ENCODE peak calls at places on chromosome 10, in seven cellular contexts. Z, J, W, O, H, M and T are unnamed samples.
A peak's percentile ranks its signal among the peaks of the same experiment; 100 is the strongest.

GRCh38 chr10:86294346-86295265 is 72.0 kb downstream of the GRID1 start:
- DNase-seq in Z (no peak), J (no peak), W (no peak), O (no peak), H (no peak), M (no peak), T (no peak)

GRCh38 chr10:132995909-132996602 is 53.7 kb upstream of the CFAP46 start:
- DNase-seq in Z (no peak), J (no peak), W (no peak), O (no peak), H (no peak), M (no peak), T (no peak)

GRCh38 chr10:78374331-78375028 is 340.8 kb downstream of the RPS24 start:
- DNase-seq in Z (no peak), J (no peak), W (no peak), O (no peak), H (no peak), M (no peak), T (no peak)

GRCh38 chr10:44980309-44981171 is 1.9 kb upstream of the DEPP1 start:
- DNase-seq in Z (no peak), J (no peak), W (no peak), O (no peak), H (no peak), M (peak; percentile 57), T (no peak)

GRCh38 chr10:89476676-89477075 is 58.7 kb downstream of the SLC16A12 start:
- DNase-seq in Z (peak; percentile 68), J (no peak), W (no peak), O (no peak), H (peak; percentile 14), M (no peak), T (no peak)

GRCh38 chr10:70757856-70758255 is 27.3 kb downstream of the TBATA start:
- DNase-seq in Z (no peak), J (no peak), W (no peak), O (no peak), H (no peak), M (no peak), T (no peak)

GRCh38 chr10:71605263-71605962 is 114.2 kb downstream of the C10orf105 start:
- DNase-seq in Z (no peak), J (no peak), W (no peak), O (no peak), H (no peak), M (no peak), T (no peak)

GRCh38 chr10:13759167-13759566 is 172.4 kb downstream of the PRPF18 start:
- DNase-seq in Z (no peak), J (no peak), W (no peak), O (no peak), H (no peak), M (no peak), T (peak; percentile 85)

GRCh38 chr10:128859738-128860386 is 607.2 kb upstream of the MGMT start:
- DNase-seq in Z (no peak), J (no peak), W (no peak), O (no peak), H (peak; percentile 32), M (peak; percentile 49), T (no peak)

GRCh38 chr10:30028452-30029045 is 30.8 kb downstream of the JCAD start:
- DNase-seq in Z (no peak), J (no peak), W (no peak), O (no peak), H (no peak), M (no peak), T (no peak)

GRCh38 chr10:3452234-3452633 is 279.7 kb upstream of the PITRM1 start:
- DNase-seq in Z (peak; percentile 82), J (no peak), W (no peak), O (peak; percentile 96), H (no peak), M (no peak), T (no peak)

GRCh38 chr10:33134011-33134751 is 176.2 kb upstream of the ITGB1 start:
- DNase-seq in Z (peak; percentile 74), J (no peak), W (no peak), O (peak; percentile 96), H (peak; percentile 97), M (peak; percentile 99), T (no peak)

GRCh38 chr10:35607475-35608316 is 2.6 kb downstream of the GJD4 start:
- DNase-seq in Z (no peak), J (no peak), W (no peak), O (peak; percentile 16), H (no peak), M (no peak), T (no peak)

GRCh38 chr10:30270247-30270646 is 78.8 kb downstream of the MTPAP start:
- DNase-seq in Z (no peak), J (no peak), W (peak; percentile 0), O (no peak), H (peak; percentile 5), M (peak; percentile 5), T (peak; percentile 19)

GRCh38 chr10:50322075-50322474 is 70.8 kb upstream of the ASAH2 start:
- DNase-seq in Z (peak; percentile 38), J (no peak), W (no peak), O (peak; percentile 31), H (peak; percentile 22), M (peak; percentile 23), T (no peak)

GRCh38 chr10:89416465-89416864 is 2.1 kb downstream of the IFIT5 start:
- DNase-seq in Z (no peak), J (no peak), W (no peak), O (no peak), H (no peak), M (no peak), T (no peak)

GRCh38 chr10:125955766-125956165 is 59.4 kb downstream of the FANK1 start:
- DNase-seq in Z (no peak), J (no peak), W (no peak), O (no peak), H (no peak), M (no peak), T (no peak)

GRCh38 chr10:132407846-132408278 is 10.9 kb downstream of the PWWP2B start:
- DNase-seq in Z (no peak), J (no peak), W (no peak), O (no peak), H (no peak), M (peak; percentile 96), T (no peak)

GRCh38 chr10:32692174-32692573 is 246.2 kb downstream of the CCDC7 start:
- DNase-seq in Z (peak; percentile 95), J (no peak), W (no peak), O (peak; percentile 54), H (no peak), M (no peak), T (no peak)

GRCh38 chr10:8055420-8056349 is 1.2 kb downstream of the GATA3 start:
- DNase-seq in Z (no peak), J (no peak), W (no peak), O (no peak), H (no peak), M (no peak), T (no peak)

GRCh38 chr10:23610626-23611307 is 171.9 kb downstream of the OTUD1 start:
- DNase-seq in Z (no peak), J (no peak), W (no peak), O (no peak), H (no peak), M (no peak), T (no peak)

GRCh38 chr10:86355571-86356038 is 11.0 kb downstream of the GRID1 start:
- DNase-seq in Z (no peak), J (no peak), W (no peak), O (no peak), H (no peak), M (no peak), T (no peak)

GRCh38 chr10:72109619-72110215 is 21.4 kb upstream of the SPOCK2 start:
- DNase-seq in Z (no peak), J (no peak), W (no peak), O (no peak), H (no peak), M (no peak), T (no peak)

GRCh38 chr10:99548041-99548530 is 15.3 kb downstream of the NKX2-3 start:
- DNase-seq in Z (peak; percentile 56), J (no peak), W (no peak), O (peak; percentile 80), H (peak; percentile 65), M (peak; percentile 77), T (no peak)

GRCh38 chr10:8088504-8088903 is 34.0 kb downstream of the GATA3 start:
- DNase-seq in Z (no peak), J (no peak), W (no peak), O (no peak), H (no peak), M (no peak), T (no peak)

GRCh38 chr10:88392222-88392621 is 190.9 kb downstream of the RNLS start:
- DNase-seq in Z (no peak), J (no peak), W (no peak), O (no peak), H (no peak), M (no peak), T (no peak)

GRCh38 chr10:126350216-126350992 is 37.9 kb downstream of the ADAM12 start:
- DNase-seq in Z (peak; percentile 99), J (no peak), W (no peak), O (peak; percentile 97), H (peak; percentile 55), M (peak; percentile 78), T (no peak)

GRCh38 chr10:122163182-122164027 is 107.7 kb upstream of the BTBD16 start:
- DNase-seq in Z (no peak), J (no peak), W (no peak), O (peak; percentile 60), H (no peak), M (no peak), T (no peak)

GRCh38 chr10:121426307-121426706 is 171.9 kb downstream of the FGFR2 start:
- DNase-seq in Z (no peak), J (no peak), W (no peak), O (no peak), H (peak; percentile 33), M (peak; percentile 16), T (no peak)

GRCh38 chr10:93288679-93289634 is 193.2 kb downstream of the MYOF start:
- DNase-seq in Z (peak; percentile 94), J (peak; percentile 1), W (no peak), O (peak; percentile 97), H (peak; percentile 97), M (peak; percentile 75), T (peak; percentile 29)

GRCh38 chr10:4519691-4520402 is 306.2 kb upstream of the AKR1E2 start:
- DNase-seq in Z (no peak), J (no peak), W (no peak), O (peak; percentile 69), H (peak; percentile 25), M (no peak), T (no peak)

GRCh38 chr10:112952282-112952991 is 2.4 kb downstream of the TCF7L2 start:
- DNase-seq in Z (peak; percentile 50), J (no peak), W (no peak), O (peak; percentile 50), H (peak; percentile 48), M (peak; percentile 64), T (no peak)

GRCh38 chr10:102334106-102334505 is 61.4 kb upstream of the NFKB2 start:
- DNase-seq in Z (peak; percentile 69), J (no peak), W (no peak), O (no peak), H (no peak), M (no peak), T (no peak)

GRCh38 chr10:132336064-132336746 is 4.2 kb downstream of the LRRC27 start:
- DNase-seq in Z (no peak), J (no peak), W (no peak), O (no peak), H (no peak), M (no peak), T (no peak)

GRCh38 chr10:118730699-118731456 is 23.9 kb downstream of the CACUL1 start:
- DNase-seq in Z (no peak), J (no peak), W (no peak), O (no peak), H (no peak), M (peak; percentile 22), T (no peak)

GRCh38 chr10:35598379-35598778 is 6.8 kb upstream of the GJD4 start:
- DNase-seq in Z (no peak), J (no peak), W (no peak), O (no peak), H (peak; percentile 14), M (peak; percentile 24), T (no peak)

GRCh38 chr10:62853710-62854109 is 37.5 kb upstream of the EGR2 start:
- DNase-seq in Z (no peak), J (no peak), W (no peak), O (no peak), H (no peak), M (no peak), T (no peak)